ENCODE peak calls at places on chromosomes 5 and 9, in ten cellular contexts. F is body of pancreas, O is cardiac fibroblast, K is suprapubic skin, C is adrenal gland, S is choroid plexus epithelial cell, Q is IMR-90, A is epithelial cell of proximal tubule, H is pancreas, W is SK-N-SH. E is an unnamed sample.

GRCh38 chr9:112179816-112180215 is 4.7 kb upstream of the SUSD1 start:
- DNase-seq in F (no peak), H (no peak), W (no peak), Q (no peak), K (no peak), S (no peak), C (no peak), A (no peak), O (no peak), E (no peak)

GRCh38 chr9:133735415-133735775 is 2.8 kb downstream of the SARDH start:
- DNase-seq in A (no peak), F (no peak), C (peak; percentile 2), K (no peak), H (no peak), W (no peak), S (no peak), O (no peak), Q (no peak), E (no peak)

GRCh38 chr5:139961435-139962157 is 81.5 kb downstream of the NRG2 start:
- DNase-seq in A (no peak), Q (no peak), W (no peak), F (no peak), H (no peak), K (no peak), O (no peak), S (peak; percentile 45), C (no peak), E (no peak)

GRCh38 chr5:82833277-82833676 is 243.9 kb downstream of the TMEM167A start:
- DNase-seq in O (no peak), H (no peak), K (no peak), Q (no peak), F (no peak), C (no peak), W (no peak), A (no peak), S (no peak), E (no peak)

GRCh38 chr9:109411069-109411761 is 86.9 kb downstream of the PTPN3 start:
- DNase-seq in C (no peak), K (no peak), H (no peak), W (no peak), A (no peak), F (no peak), O (no peak), Q (no peak), S (peak; percentile 34), E (no peak)

GRCh38 chr5:139383993-139384590 is 995 bp upstream of the SLC23A1 start:
- DNase-seq in W (no peak), F (no peak), Q (no peak), A (no peak), C (no peak), S (no peak), H (no peak), O (no peak), K (no peak), E (no peak)

GRCh38 chr5:134523543-134524136 is 1.8 kb upstream of the JADE2 start:
- DNase-seq in F (no peak), C (no peak), O (no peak), H (no peak), K (no peak), S (peak; percentile 61), Q (no peak), W (no peak), A (no peak), E (no peak)

GRCh38 chr9:112050544-112051475 is 124.3 kb downstream of the SUSD1 start:
- DNase-seq in W (no peak), H (no peak), K (no peak), C (no peak), Q (peak; percentile 97), S (peak; percentile 85), F (peak; percentile 70), O (peak; percentile 90), A (peak; percentile 98), E (peak; percentile 98)

GRCh38 chr9:109181284-109181683 is 14.2 kb upstream of the FRRS1L start:
- DNase-seq in W (no peak), F (no peak), K (no peak), C (no peak), Q (no peak), S (no peak), H (no peak), A (no peak), O (no peak), E (no peak)

GRCh38 chr5:151068571-151069197 is 12.2 kb downstream of the TNIP1 start:
- DNase-seq in A (no peak), H (no peak), W (no peak), S (no peak), Q (peak; percentile 32), F (no peak), K (no peak), C (no peak), O (no peak), E (no peak)

GRCh38 chr5:39570418-39571027 is 145.7 kb upstream of the DAB2 start:
- DNase-seq in S (peak; percentile 77), A (peak; percentile 20), Q (peak; percentile 61), O (peak; percentile 78), K (no peak), W (peak; percentile 5), F (no peak), C (no peak), H (no peak), E (peak; percentile 76)

GRCh38 chr9:71587576-71588362 is 180.5 kb downstream of the CEMIP2 start:
- DNase-seq in O (peak; percentile 76), K (no peak), Q (peak; percentile 53), F (no peak), H (no peak), C (no peak), A (peak; percentile 72), S (peak; percentile 36), W (no peak), E (no peak)

GRCh38 chr5:159851053-159851452 is 65.2 kb upstream of the ADRA1B start:
- DNase-seq in A (no peak), F (no peak), S (no peak), O (peak; percentile 80), C (no peak), H (no peak), W (no peak), Q (peak; percentile 17), K (no peak), E (no peak)

GRCh38 chr5:36691993-36692392 is 85.6 kb downstream of the SLC1A3 start:
- DNase-seq in S (no peak), H (no peak), F (no peak), K (no peak), C (no peak), O (peak; percentile 43), W (no peak), A (no peak), Q (peak; percentile 5), E (no peak)

GRCh38 chr9:33814816-33815215 is 2.1 kb upstream of the UBE2R2 start:
- DNase-seq in W (no peak), S (no peak), C (no peak), A (no peak), Q (no peak), K (no peak), F (no peak), O (peak; percentile 27), H (no peak), E (no peak)

GRCh38 chr9:86713456-86713855 is 233.8 kb downstream of the GAS1 start:
- DNase-seq in S (peak; percentile 60), O (peak; percentile 53), C (no peak), A (no peak), H (no peak), K (no peak), W (no peak), Q (peak; percentile 83), F (no peak), E (peak; percentile 52)

GRCh38 chr5:155081618-155082017 is 68.1 kb downstream of the KIF4B start:
- DNase-seq in Q (no peak), C (no peak), S (no peak), O (no peak), K (no peak), F (no peak), H (no peak), A (no peak), W (no peak), E (no peak)

GRCh38 chr5:172437445-172438303 is 16.7 kb downstream of the SH3PXD2B start:
- DNase-seq in F (peak; percentile 69), Q (peak; percentile 79), W (peak; percentile 88), S (peak; percentile 79), K (peak; percentile 88), A (no peak), O (peak; percentile 96), H (peak; percentile 83), C (peak; percentile 97), E (peak; percentile 97)

GRCh38 chr9:120619751-120620655 is 40.0 kb upstream of the CDK5RAP2 start:
- DNase-seq in H (no peak), O (peak; percentile 86), K (no peak), A (peak; percentile 27), C (peak; percentile 56), S (peak; percentile 86), Q (peak; percentile 74), F (peak; percentile 79), W (peak; percentile 67), E (peak; percentile 85)
- H3K4me3 ChIP-seq in H (no peak overlapping the region), O (no peak overlapping the region), K (no peak overlapping the region), A (no peak overlapping the region), C (no peak overlapping the region), S (peak overlapping the region; percentile 16), Q (no peak overlapping the region), F (no peak overlapping the region), W (peak overlapping the region; percentile 36), E (no peak overlapping the region)

DNA sequence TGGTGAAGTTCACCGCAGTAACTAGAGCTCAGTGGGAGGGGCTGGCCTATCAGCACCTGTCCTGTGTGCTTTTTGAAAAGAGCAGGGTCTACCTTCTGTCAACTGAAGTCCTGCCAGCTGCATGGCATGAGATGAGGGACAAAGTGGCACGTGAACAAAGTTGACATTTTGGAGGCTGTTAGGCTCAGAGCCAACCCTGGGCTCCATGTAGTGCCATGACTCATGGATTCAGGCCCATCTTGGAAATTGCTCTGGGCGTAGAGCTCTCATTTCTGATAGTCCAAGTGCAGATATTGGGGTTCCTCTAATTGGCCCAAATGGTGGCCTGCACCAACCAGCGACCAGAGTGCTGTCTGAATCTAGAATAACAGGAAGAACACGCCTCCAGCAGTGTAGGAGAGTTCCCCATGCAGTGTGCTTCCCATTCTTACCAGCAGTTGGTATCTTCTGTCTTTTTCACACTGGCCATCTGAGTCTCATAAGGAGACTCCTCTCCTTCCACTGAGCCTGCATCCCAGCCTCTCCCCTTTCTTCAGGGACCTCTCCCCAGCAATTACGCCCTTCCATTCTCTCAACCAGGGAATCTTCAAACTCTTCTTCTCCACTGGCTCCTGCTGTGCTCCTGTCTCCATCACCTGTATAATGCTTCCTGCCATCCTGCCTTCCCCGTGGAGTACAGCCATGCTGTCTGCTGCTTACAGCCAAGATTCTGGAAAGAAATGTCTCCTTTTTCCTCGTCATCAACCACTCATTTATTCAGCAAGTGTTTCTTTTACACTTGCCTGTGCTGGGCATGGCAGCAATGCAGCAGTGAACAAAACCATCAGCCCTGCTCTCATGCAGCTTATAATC is 30.4 kb downstream of the IRF1 start:
- DNase-seq in F (no peak), C (no peak), K (no peak), S (peak; percentile 61), O (no peak), W (no peak), A (no peak), Q (no peak), H (no peak), E (no peak)
- TF ChIP-seq CTCF in F (no peak), C (peak; percentile 27), K (no peak), S (peak; percentile 48), O (peak; percentile 9), W (peak; percentile 27), A (peak; percentile 14), Q (no peak), H (no peak), E (no peak)

GRCh38 chr5:168409601-168410458 is 76.4 kb upstream of the RARS1 start:
- DNase-seq in O (peak; percentile 64), H (no peak), F (no peak), A (no peak), K (no peak), W (no peak), C (no peak), Q (peak; percentile 91), S (peak; percentile 63), E (peak; percentile 83)
- H3K4me3 ChIP-seq in O (no peak overlapping the region), H (no peak overlapping the region), F (no peak overlapping the region), A (no peak overlapping the region), K (no peak overlapping the region), W (peak overlapping the region; percentile 50), C (no peak overlapping the region), Q (no peak overlapping the region), S (peak overlapping the region; percentile 20), E (peak overlapping the region; percentile 6)

GRCh38 chr5:34736445-34737119 is 80.5 kb downstream of the RAI14 start:
- DNase-seq in C (no peak), Q (peak; percentile 56), W (no peak), O (peak; percentile 60), H (no peak), A (peak; percentile 61), F (no peak), S (peak; percentile 65), K (no peak), E (peak; percentile 69)
- TF ChIP-seq CTCF in C (no peak), Q (no peak), W (no peak), O (no peak), H (no peak), A (peak; percentile 17), F (no peak), S (no peak), K (no peak), E (no peak)

E was measured in fibroblast of pulmonary artery.